ENCODE peak calls at places on chromosomes 11 and 22, in nine cellular contexts. V, Q, D, E, F, R, Y, L and O are unnamed samples.

GRCh38 chr11:71240865-71241691 is 11.3 kb downstream of the SHANK2 start:
- DNase-seq in V (no peak), Q (peak), D (no peak), E (peak), F (no peak), R (no peak), Y (no peak), L (no peak), O (no peak)

GRCh38 chr11:61546663-61547062 is 34.2 kb downstream of the SYT7 start:
- DNase-seq in V (no peak), Q (no peak), D (no peak), E (no peak), F (no peak), R (no peak), Y (no peak), L (no peak), O (no peak)

GRCh38 chr11:68946416-68947090 is 34.2 kb downstream of the MRGPRD start:
- DNase-seq in V (no peak), Q (no peak), D (no peak), E (peak), F (no peak), R (no peak), Y (no peak), L (no peak), O (peak)

GRCh38 chr11:94638902-94639373 is 71.8 kb downstream of the PIWIL4 start:
- DNase-seq in V (no peak), Q (no peak), D (no peak), E (peak), F (no peak), R (no peak), Y (no peak), L (no peak), O (peak)

GRCh38 chr11:70667767-70668166 is 269.4 kb downstream of the CTTN start:
- DNase-seq in V (no peak), Q (no peak), D (no peak), E (no peak), F (no peak), R (no peak), Y (no peak), L (no peak), O (no peak)

GRCh38 chr11:15737326-15737725 is 619.0 kb downstream of the SOX6 start:
- DNase-seq in V (no peak), Q (no peak), D (no peak), E (no peak), F (no peak), R (no peak), Y (no peak), L (no peak), O (no peak)

GRCh38 chr11:65491163-65491465 is 7.7 kb upstream of the MALAT1 start:
- DNase-seq in V (no peak), Q (no peak), D (no peak), E (no peak), F (no peak), R (no peak), Y (no peak), L (no peak), O (peak)

GRCh38 chr22:27476729-27477128 is 324.8 kb downstream of the MN1 start:
- DNase-seq in V (peak), Q (no peak), D (no peak), E (peak), F (no peak), R (no peak), Y (no peak), L (no peak), O (no peak)

GRCh38 chr11:112042961-112043304 is 17.7 kb downstream of the DLAT start:
- DNase-seq in V (no peak), Q (no peak), D (no peak), E (no peak), F (no peak), R (no peak), Y (no peak), L (no peak), O (no peak)

GRCh38 chr22:37491559-37492427 is 5.6 kb upstream of the MFNG start:
- DNase-seq in V (no peak), Q (peak), D (no peak), E (no peak), F (no peak), R (no peak), Y (no peak), L (no peak), O (no peak)

GRCh38 chr11:103671143-103671651 is 365.2 kb upstream of the DDI1 start:
- DNase-seq in V (no peak), Q (no peak), D (no peak), E (no peak), F (no peak), R (no peak), Y (no peak), L (no peak), O (no peak)

GRCh38 chr11:134652586-134653255 is 240.7 kb upstream of the B3GAT1 start:
- DNase-seq in V (no peak), Q (no peak), D (no peak), E (no peak), F (no peak), R (no peak), Y (peak), L (no peak), O (no peak)

GRCh38 chr22:16933924-16934282 is 74.1 kb downstream of the GAB4 start:
- DNase-seq in V (no peak), Q (no peak), D (no peak), E (no peak), F (no peak), R (no peak), Y (no peak), L (no peak), O (no peak)

GRCh38 chr11:10453261-10453660 is 1.8 kb upstream of the AMPD3 start:
- DNase-seq in V (no peak), Q (no peak), D (no peak), E (no peak), F (no peak), R (no peak), Y (no peak), L (no peak), O (no peak)

GRCh38 chr11:110755961-110756360 is 43.7 kb upstream of the ARHGAP20 start:
- DNase-seq in V (no peak), Q (no peak), D (no peak), E (no peak), F (no peak), R (no peak), Y (no peak), L (no peak), O (no peak)

GRCh38 chr11:110087820-110088534 is 5.2 kb upstream of the ZC3H12C start:
- DNase-seq in V (no peak), Q (no peak), D (no peak), E (peak), F (no peak), R (no peak), Y (no peak), L (no peak), O (no peak)

GRCh38 chr11:70501026-70501901 is 102.9 kb downstream of the CTTN start:
- DNase-seq in V (no peak), Q (peak), D (no peak), E (no peak), F (no peak), R (no peak), Y (no peak), L (no peak), O (no peak)

GRCh38 chr11:121336279-121336947 is 43.8 kb downstream of the SC5D start:
- DNase-seq in V (no peak), Q (no peak), D (no peak), E (no peak), F (no peak), R (no peak), Y (no peak), L (no peak), O (no peak)

GRCh38 chr22:45208993-45209838 is 31.5 kb downstream of the KIAA0930 start:
- DNase-seq in V (no peak), Q (no peak), D (peak), E (peak), F (no peak), R (no peak), Y (no peak), L (no peak), O (peak)

GRCh38 chr22:40121463-40121862 is 56.3 kb upstream of the TNRC6B start:
- DNase-seq in V (no peak), Q (no peak), D (no peak), E (no peak), F (no peak), R (no peak), Y (peak), L (no peak), O (no peak)

GRCh38 chr11:11798586-11799438 is 43.0 kb upstream of the USP47 start:
- DNase-seq in V (peak), Q (peak), D (peak), E (peak), F (peak), R (peak), Y (peak), L (no peak), O (peak)

GRCh38 chr22:17851754-17852153 is 77.5 kb upstream of the BID start:
- DNase-seq in V (no peak), Q (no peak), D (no peak), E (no peak), F (no peak), R (no peak), Y (no peak), L (no peak), O (no peak)

GRCh38 chr11:134439181-134439580 is 27.1 kb upstream of the B3GAT1 start:
- DNase-seq in V (no peak), Q (no peak), D (no peak), E (no peak), F (no peak), R (no peak), Y (no peak), L (no peak), O (no peak)

GRCh38 chr22:31987180-31987579 is 42.8 kb downstream of the YWHAH start:
- DNase-seq in V (no peak), Q (no peak), D (no peak), E (no peak), F (no peak), R (no peak), Y (no peak), L (no peak), O (no peak)

GRCh38 chr11:101126551-101127347 is 2.9 kb downstream of the PGR start:
- DNase-seq in V (no peak), Q (no peak), D (peak), E (peak), F (no peak), R (no peak), Y (no peak), L (no peak), O (peak)

GRCh38 chr22:22465094-22465602 is 43.4 kb downstream of the ZNF280B start:
- DNase-seq in V (no peak), Q (no peak), D (no peak), E (no peak), F (no peak), R (no peak), Y (no peak), L (no peak), O (no peak)